ENCODE peak calls at places on chromosome 10, in eight cellular contexts. J, O, S, D, T, B, V and U are unnamed samples.

GRCh38 chr10:86423739-86424138 is 57.1 kb upstream of the GRID1 start:
- DNase-seq in J (no peak), O (no peak), S (no peak), D (no peak), T (no peak), B (no peak), V (no peak), U (no peak)

GRCh38 chr10:123147635-123148413 is at the start of gene HMX2:
- DNase-seq in J (no peak), O (no peak), S (no peak), D (no peak), T (no peak), B (no peak), V (no peak), U (peak)

GRCh38 chr10:95601116-95601719 is 40.0 kb upstream of the SORBS1 start:
- DNase-seq in J (peak), O (peak), S (peak), D (peak), T (peak), B (peak), V (peak), U (peak)

GRCh38 chr10:96089116-96089515 is 41.0 kb upstream of the ZNF518A start:
- DNase-seq in J (no peak), O (peak), S (no peak), D (no peak), T (no peak), B (no peak), V (no peak), U (no peak)

GRCh38 chr10:37640301-37640700 is 217.1 kb downstream of the ZNF248 start:
- DNase-seq in J (no peak), O (no peak), S (no peak), D (no peak), T (no peak), B (no peak), V (no peak), U (no peak)

GRCh38 chr10:106535304-106535964 is 629.1 kb downstream of the SORCS1 start:
- DNase-seq in J (no peak), O (no peak), S (peak), D (no peak), T (no peak), B (no peak), V (no peak), U (no peak)

GRCh38 chr10:30722956-30723355 is 93.4 kb upstream of the LYZL2 start:
- DNase-seq in J (no peak), O (no peak), S (no peak), D (no peak), T (no peak), B (no peak), V (no peak), U (no peak)

GRCh38 chr10:71998840-71999194 is 34.6 kb downstream of the CHST3 start:
- DNase-seq in J (peak), O (peak), S (peak), D (peak), T (peak), B (peak), V (peak), U (no peak)

GRCh38 chr10:79223346-79224048 is 123.8 kb upstream of the PPIF start:
- DNase-seq in J (no peak), O (no peak), S (peak), D (no peak), T (peak), B (peak), V (no peak), U (no peak)

GRCh38 chr10:2464476-2464875 is 602.9 kb upstream of the PFKP start:
- DNase-seq in J (no peak), O (no peak), S (peak), D (no peak), T (no peak), B (no peak), V (no peak), U (no peak)

GRCh38 chr10:81348003-81348402 is 527.0 kb upstream of the NRG3 start:
- DNase-seq in J (no peak), O (no peak), S (no peak), D (no peak), T (no peak), B (no peak), V (no peak), U (no peak)

DNA sequence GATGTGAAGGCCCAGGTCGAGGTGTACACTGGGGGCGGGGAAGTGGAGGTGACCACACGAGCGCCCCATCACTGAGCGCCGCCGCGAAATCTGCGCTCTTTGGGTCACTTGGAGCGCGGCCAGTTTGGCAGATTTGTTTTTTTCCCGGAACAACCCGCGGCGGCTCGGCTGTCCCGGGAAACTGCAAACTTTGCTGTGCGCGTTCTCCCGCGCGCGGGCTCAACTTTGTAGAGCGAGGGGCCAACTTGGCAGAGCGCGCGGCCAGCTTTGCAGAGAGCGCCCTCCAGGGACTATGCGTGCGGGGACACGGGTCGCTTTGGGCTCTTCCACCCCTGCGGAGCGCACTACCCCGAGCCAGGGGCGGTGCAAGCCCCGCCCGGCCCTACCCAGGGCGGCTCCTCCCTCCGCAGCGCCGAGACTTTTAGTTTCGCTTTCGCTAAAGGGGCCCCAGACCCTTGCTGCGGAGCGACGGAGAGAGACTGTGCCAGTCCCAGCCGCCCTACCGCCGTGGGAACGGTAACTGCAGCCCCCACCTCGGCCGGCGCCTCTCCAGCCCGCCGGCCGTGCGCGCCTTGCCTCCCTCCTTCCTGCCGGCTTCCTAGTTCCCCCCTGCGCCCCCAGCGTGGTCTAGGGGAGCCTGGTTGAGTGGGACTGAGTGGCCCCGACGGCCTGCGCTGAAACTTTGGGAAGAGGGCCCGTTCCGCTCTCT is at the start of gene CASP7:
- DNase-seq in J (peak), O (peak), S (peak), D (peak), T (peak), B (peak), V (peak), U (peak)
- TF ChIP-seq CTCF in J (no peak), O (peak), S (peak), D (no peak), T (no peak), B (no peak), V (no peak), U (no peak)

GRCh38 chr10:44853148-44853734 is 57.9 kb upstream of the TMEM72 start:
- DNase-seq in J (no peak), O (no peak), S (peak), D (peak), T (peak), B (no peak), V (peak), U (no peak)
- TF ChIP-seq CTCF in J (no peak), O (no peak), S (peak), D (peak), T (peak), B (peak), V (no peak), U (no peak)

GRCh38 chr10:44966816-44967509 is 7.4 kb downstream of the RASSF4 start:
- DNase-seq in J (peak), O (no peak), S (no peak), D (no peak), T (no peak), B (no peak), V (no peak), U (no peak)
- TF ChIP-seq CTCF in J (peak), O (peak), S (peak), D (peak), T (peak), B (peak), V (no peak), U (peak)

DNA sequence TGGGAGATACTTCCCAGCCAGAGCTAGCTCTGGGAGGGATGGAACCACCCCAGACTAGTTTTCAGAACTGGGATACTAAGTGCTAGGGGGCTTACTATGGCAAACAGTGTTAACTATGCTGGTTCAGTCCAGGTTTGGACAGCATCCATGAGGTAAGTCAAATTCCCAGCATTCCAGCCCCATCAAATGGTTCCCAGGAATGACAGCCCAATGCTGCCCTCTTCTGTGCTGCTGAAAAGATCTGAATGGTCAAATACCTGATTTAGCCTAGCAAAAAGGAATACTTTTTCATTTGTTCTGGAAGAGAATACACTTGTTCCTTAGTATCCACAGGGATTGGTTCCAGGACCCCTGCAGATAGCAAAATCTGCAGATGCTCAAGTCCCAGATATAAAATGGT is 141.8 kb upstream of the CCDC6 start:
- DNase-seq in J (peak), O (no peak), S (peak), D (peak), T (peak), B (no peak), V (peak), U (no peak)
- TF ChIP-seq CTCF in J (peak), O (peak), S (peak), D (peak), T (peak), B (peak), V (peak), U (no peak)

GRCh38 chr10:29243750-29244149 is 45.1 kb upstream of the LYZL1 start:
- DNase-seq in J (peak), O (no peak), S (no peak), D (no peak), T (no peak), B (no peak), V (peak), U (no peak)
- TF ChIP-seq CTCF in J (no peak), O (peak), S (peak), D (peak), T (peak), B (peak), V (peak), U (peak)

GRCh38 chr10:3749011-3749410 is 36.0 kb downstream of the KLF6 start:
- DNase-seq in J (no peak), O (no peak), S (no peak), D (no peak), T (no peak), B (no peak), V (no peak), U (no peak)
- TF ChIP-seq CTCF in J (no peak), O (no peak), S (no peak), D (no peak), T (no peak), B (no peak), V (no peak), U (no peak)

DNA sequence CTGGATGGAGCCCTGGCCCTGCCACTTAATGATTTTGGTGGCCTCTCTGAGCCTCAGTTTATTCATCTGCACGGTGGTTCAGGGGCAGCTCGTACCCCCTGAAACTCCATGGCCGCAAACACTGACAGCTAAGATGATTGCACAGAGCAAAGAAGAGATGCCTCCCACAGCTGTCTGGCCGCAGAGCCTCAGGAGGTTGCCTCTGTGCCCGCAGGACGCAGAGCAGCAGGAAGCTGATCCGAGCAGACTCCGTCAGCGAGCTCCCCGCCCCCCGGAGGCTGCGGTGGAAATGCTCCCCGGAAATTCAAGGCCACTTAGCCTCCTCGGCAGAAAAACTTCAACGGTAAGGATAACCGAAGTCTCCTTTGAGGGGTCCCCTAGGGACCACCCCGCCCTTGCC is 30.2 kb upstream of the C10orf53 start:
- DNase-seq in J (no peak), O (no peak), S (no peak), D (no peak), T (peak), B (no peak), V (no peak), U (peak)
- TF ChIP-seq CTCF in J (no peak), O (no peak), S (no peak), D (no peak), T (no peak), B (no peak), V (no peak), U (no peak)

DNA sequence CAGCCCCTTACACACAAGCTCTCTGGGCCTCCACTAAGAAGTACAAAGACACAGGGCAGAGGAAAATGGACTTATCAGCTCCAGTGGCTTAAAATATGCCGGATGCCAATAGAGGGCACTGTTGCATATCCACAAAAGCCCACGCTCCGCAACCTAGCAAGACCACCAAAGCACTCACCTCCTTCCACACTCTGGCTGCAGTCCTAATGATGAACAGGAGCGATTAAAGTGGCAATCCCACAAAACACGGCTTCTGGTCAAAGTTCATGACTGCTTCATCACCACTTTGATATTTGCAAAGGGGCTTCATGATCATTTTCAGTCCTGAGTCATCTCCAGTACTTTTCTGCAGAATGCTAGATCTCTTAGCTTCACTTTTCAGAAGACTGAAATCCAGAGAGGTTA is 158.3 kb upstream of the ITGB1 start:
- DNase-seq in J (no peak), O (no peak), S (no peak), D (peak), T (peak), B (no peak), V (no peak), U (peak)
- TF ChIP-seq CTCF in J (no peak), O (peak), S (peak), D (peak), T (peak), B (peak), V (peak), U (peak)